ENCODE peak calls at places on chromosomes 3 and 15, in seven cellular contexts. M is thoracic aorta, G is ascending aorta, Y is body of pancreas, H is neuronal stem cell, P is stomach, I is right cardiac atrium. S is an unnamed sample.

GRCh38 chr15:50116477-50116876 is 2.6 kb downstream of the ATP8B4 start:
- DNase-seq in M (no peak), G (no peak), Y (no peak), H (no peak), P (no peak), I (no peak), S (peak; percentile 31)

GRCh38 chr3:192700885-192701284 is 26.5 kb downstream of the FGF12 start:
- DNase-seq in M (no peak), G (no peak), Y (no peak), H (no peak), P (no peak), I (no peak), S (no peak)

GRCh38 chr3:132556467-132557159 is 40.5 kb upstream of the ACKR4 start:
- DNase-seq in M (no peak), G (no peak), Y (no peak), H (no peak), P (no peak), I (peak; percentile 58), S (no peak)

GRCh38 chr15:41512512-41513281 is 930 bp downstream of the LTK start:
- DNase-seq in M (no peak), G (no peak), Y (no peak), H (no peak), P (peak; percentile 55), I (peak; percentile 34), S (no peak)

GRCh38 chr3:33898901-33899300 is 100.5 kb downstream of the PDCD6IP start:
- DNase-seq in M (no peak), G (no peak), Y (no peak), H (no peak), P (no peak), I (no peak), S (no peak)

GRCh38 chr15:100170280-100170654 is 171.5 kb downstream of the ADAMTS17 start:
- DNase-seq in M (no peak), G (no peak), Y (no peak), H (no peak), P (no peak), I (no peak), S (no peak)

GRCh38 chr3:10160346-10160745 is 4.4 kb upstream of the IRAK2 start:
- DNase-seq in M (no peak), G (no peak), Y (no peak), H (no peak), P (no peak), I (no peak), S (no peak)

GRCh38 chr3:135865085-135865484 is 100.4 kb upstream of the PPP2R3A start:
- DNase-seq in M (no peak), G (no peak), Y (no peak), H (no peak), P (no peak), I (no peak), S (no peak)

GRCh38 chr3:20073683-20074082 is 33.4 kb downstream of the KAT2B start:
- DNase-seq in M (no peak), G (no peak), Y (no peak), H (no peak), P (no peak), I (no peak), S (no peak)

GRCh38 chr3:12175844-12176453 is 17.2 kb upstream of the TIMP4 start:
- DNase-seq in M (no peak), G (no peak), Y (peak; percentile 54), H (peak; percentile 62), P (peak; percentile 73), I (peak; percentile 68), S (peak; percentile 7)

GRCh38 chr3:196117809-196118208 is 35.9 kb upstream of the TFRC start:
- DNase-seq in M (no peak), G (no peak), Y (no peak), H (no peak), P (no peak), I (no peak), S (no peak)

GRCh38 chr15:36208868-36209582 is 370.4 kb upstream of the CDIN1 start:
- DNase-seq in M (no peak), G (no peak), Y (no peak), H (no peak), P (no peak), I (no peak), S (no peak)

GRCh38 chr15:40443846-40444245 is 3.1 kb downstream of the BAHD1 start:
- DNase-seq in M (no peak), G (no peak), Y (no peak), H (no peak), P (no peak), I (no peak), S (no peak)

GRCh38 chr3:101890716-101891115 is 41.4 kb downstream of the NFKBIZ start:
- DNase-seq in M (no peak), G (no peak), Y (no peak), H (no peak), P (no peak), I (no peak), S (peak; percentile 58)

GRCh38 chr3:33057320-33058298 is 39.3 kb downstream of the GLB1 start:
- DNase-seq in M (no peak), G (no peak), Y (no peak), H (no peak), P (no peak), I (no peak), S (no peak)

GRCh38 chr15:66503780-66504562 is 684 bp downstream of the RPL4 start:
- DNase-seq in M (no peak), G (no peak), Y (no peak), H (no peak), P (no peak), I (no peak), S (peak; percentile 16)

GRCh38 chr3:105387122-105387751 is 20.5 kb downstream of the ALCAM start:
- DNase-seq in M (no peak), G (no peak), Y (no peak), H (no peak), P (no peak), I (no peak), S (no peak)

GRCh38 chr3:100465871-100466777 is 26.3 kb upstream of the TMEM45A start:
- DNase-seq in M (no peak), G (no peak), Y (no peak), H (no peak), P (no peak), I (no peak), S (no peak)

GRCh38 chr15:101689901-101690300 is 34.4 kb downstream of the TARS3 start:
- DNase-seq in M (no peak), G (no peak), Y (no peak), H (no peak), P (no peak), I (no peak), S (no peak)

GRCh38 chr3:138395865-138396751 is 38.3 kb upstream of the ESYT3 start:
- DNase-seq in M (no peak), G (no peak), Y (no peak), H (no peak), P (no peak), I (no peak), S (no peak)

GRCh38 chr15:95235033-95235432 is 1003.7 kb downstream of the MCTP2 start:
- DNase-seq in M (no peak), G (no peak), Y (no peak), H (no peak), P (no peak), I (no peak), S (no peak)

GRCh38 chr3:100401674-100402036 is 316 bp downstream of the LNP1 start:
- DNase-seq in M (peak; percentile 2), G (peak; percentile 10), Y (peak; percentile 28), H (no peak), P (no peak), I (peak; percentile 26), S (peak; percentile 86)

GRCh38 chr3:107142786-107143185 is 234.5 kb upstream of the CCDC54 start:
- DNase-seq in M (no peak), G (no peak), Y (no peak), H (peak; percentile 38), P (no peak), I (no peak), S (no peak)

GRCh38 chr3:127951276-127951675 is 36.2 kb downstream of the KBTBD12 start:
- DNase-seq in M (no peak), G (no peak), Y (peak; percentile 22), H (no peak), P (no peak), I (peak; percentile 17), S (no peak)

GRCh38 chr3:22885574-22886348 is 317.4 kb upstream of the UBE2E2 start:
- DNase-seq in M (no peak), G (no peak), Y (no peak), H (no peak), P (no peak), I (no peak), S (no peak)

GRCh38 chr15:67101981-67102929 is 36.9 kb downstream of the SMAD3 start:
- DNase-seq in M (no peak), G (no peak), Y (no peak), H (no peak), P (no peak), I (no peak), S (no peak)

GRCh38 chr15:85800460-85801123 is 5.9 kb upstream of the KLHL25 start:
- DNase-seq in M (peak; percentile 14), G (no peak), Y (peak; percentile 97), H (no peak), P (peak; percentile 91), I (peak; percentile 37), S (peak; percentile 21)

DNA sequence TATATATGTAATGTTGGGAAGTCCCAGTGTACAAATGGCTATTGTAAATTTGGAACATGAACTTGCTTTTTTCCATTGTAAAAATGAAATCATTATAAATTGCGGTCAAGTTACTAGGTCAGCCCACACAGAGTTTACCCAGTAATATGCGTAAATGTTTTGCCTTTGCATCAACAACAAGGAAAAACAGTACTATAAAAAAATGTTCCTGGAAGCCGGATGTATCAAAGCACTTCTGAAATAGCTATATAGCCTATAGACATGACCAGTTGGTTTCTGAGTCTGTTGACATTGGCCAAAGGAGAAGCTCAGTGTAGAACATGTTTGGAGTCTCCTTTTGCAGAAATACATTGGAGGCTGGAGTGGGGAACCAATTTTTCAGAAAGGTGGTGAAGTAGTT is 23.2 kb downstream of the CTNNB1 start:
- DNase-seq in M (no peak), G (no peak), Y (no peak), H (no peak), P (no peak), I (no peak), S (no peak)
- H3K4me1 ChIP-seq in M (peaks cover 61% of the 10 kb centered on the region), G (no peaks in the 10 kb centered on the region), Y (peaks cover 49% of the 10 kb centered on the region), H (no peaks in the 10 kb centered on the region), P (peaks cover 51% of the 10 kb centered on the region), I (peaks cover 15% of the 10 kb centered on the region), S (peaks cover 8% of the 10 kb centered on the region)

GRCh38 chr15:55362641-55363040 is 43.6 kb downstream of the PIGB start:
- DNase-seq in M (no peak), G (no peak), Y (no peak), H (no peak), P (no peak), I (no peak), S (no peak)
- H3K4me1 ChIP-seq in M (no peaks in the 10 kb centered on the region), G (no peaks in the 10 kb centered on the region), Y (no peaks in the 10 kb centered on the region), H (no peaks in the 10 kb centered on the region), P (no peaks in the 10 kb centered on the region), I (no peaks in the 10 kb centered on the region), S (no peaks in the 10 kb centered on the region)

GRCh38 chr15:39077998-39078397 is 502.9 kb upstream of the THBS1 start:
- DNase-seq in M (no peak), G (no peak), Y (no peak), H (no peak), P (no peak), I (no peak), S (no peak)
- H3K4me1 ChIP-seq in M (no peaks in the 10 kb centered on the region), G (no peaks in the 10 kb centered on the region), Y (no peaks in the 10 kb centered on the region), H (no peaks in the 10 kb centered on the region), P (no peaks in the 10 kb centered on the region), I (no peaks in the 10 kb centered on the region), S (peaks cover 21% of the 10 kb centered on the region)

DNA sequence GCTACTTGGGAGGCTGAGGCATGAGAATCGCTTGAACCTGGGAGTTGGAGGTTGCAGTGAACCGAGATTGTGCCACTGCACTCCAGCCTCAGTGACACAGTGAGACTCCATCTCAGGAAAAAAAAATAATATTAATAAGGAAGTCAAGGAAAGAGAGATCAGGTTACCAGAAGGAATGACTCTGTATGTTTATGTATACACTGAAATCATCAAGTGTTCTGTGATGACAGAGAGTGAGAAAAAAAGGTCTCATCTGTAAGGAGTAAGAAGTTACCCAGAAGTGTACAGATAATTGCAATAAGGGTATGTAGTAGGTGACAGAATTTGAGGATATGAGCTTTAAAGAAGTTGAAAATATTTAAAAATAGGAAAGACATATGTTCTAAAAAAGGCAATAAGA is 4.3 kb upstream of the CCDC50 start:
- DNase-seq in M (no peak), G (no peak), Y (no peak), H (no peak), P (no peak), I (no peak), S (no peak)
- H3K4me1 ChIP-seq in M (no peaks in the 10 kb centered on the region), G (peaks cover 3% of the 10 kb centered on the region), Y (peaks cover 5% of the 10 kb centered on the region), H (peaks cover 6% of the 10 kb centered on the region), P (peaks cover 6% of the 10 kb centered on the region), I (peaks cover 4% of the 10 kb centered on the region), S (peaks cover 5% of the 10 kb centered on the region)

S was measured in SJSA1.